ENCODE peak calls at places on chromosomes 16 and 17, in nine cellular contexts. T, F, H, I, A, Q, C, Y and J are unnamed samples.

GRCh38 chr17:82592289-82592683 is 56.0 kb downstream of the WDR45B start:
- DNase-seq in T (no peak), F (no peak), H (peak; percentile 50), I (peak; percentile 71), A (no peak), Q (no peak), C (no peak), Y (no peak), J (no peak)

GRCh38 chr16:12321363-12321762 is 344.8 kb downstream of the SNX29 start:
- DNase-seq in T (no peak), F (no peak), H (no peak), I (no peak), A (no peak), Q (no peak), C (no peak), Y (peak; percentile 94), J (no peak)

GRCh38 chr17:10447035-10447931 is 22.1 kb downstream of the MYH4 start:
- DNase-seq in T (no peak), F (no peak), H (peak; percentile 37), I (no peak), A (no peak), Q (no peak), C (no peak), Y (no peak), J (no peak)

GRCh38 chr17:82373731-82374625 is 2.4 kb downstream of the UTS2R start:
- DNase-seq in T (no peak), F (no peak), H (no peak), I (no peak), A (no peak), Q (no peak), C (no peak), Y (no peak), J (no peak)

GRCh38 chr16:11152205-11152604 is 103.8 kb downstream of the SOCS1 start:
- DNase-seq in T (no peak), F (no peak), H (no peak), I (no peak), A (no peak), Q (no peak), C (no peak), Y (peak; percentile 47), J (no peak)

GRCh38 chr16:67191410-67191994 is 453 bp upstream of the E2F4 start:
- DNase-seq in T (no peak), F (no peak), H (no peak), I (no peak), A (no peak), Q (no peak), C (no peak), Y (no peak), J (no peak)

GRCh38 chr16:1310832-1311200 is 1.4 kb downstream of the UBE2I start:
- DNase-seq in T (no peak), F (no peak), H (no peak), I (no peak), A (no peak), Q (no peak), C (no peak), Y (no peak), J (peak; percentile 22)

GRCh38 chr17:15121426-15121825 is 143.7 kb downstream of the PMP22 start:
- DNase-seq in T (peak; percentile 89), F (no peak), H (no peak), I (no peak), A (no peak), Q (no peak), C (no peak), Y (peak; percentile 73), J (no peak)

GRCh38 chr16:72950669-72951068 is 97.3 kb downstream of the ZFHX3 start:
- DNase-seq in T (no peak), F (no peak), H (no peak), I (no peak), A (no peak), Q (no peak), C (no peak), Y (no peak), J (no peak)

GRCh38 chr16:27737513-27737912 is 187.6 kb downstream of the KATNIP start:
- DNase-seq in T (no peak), F (no peak), H (no peak), I (no peak), A (no peak), Q (no peak), C (no peak), Y (no peak), J (no peak)

GRCh38 chr17:27323538-27324212 is 29.8 kb downstream of the WSB1 start:
- DNase-seq in T (peak; percentile 64), F (peak; percentile 66), H (peak; percentile 89), I (peak; percentile 41), A (peak; percentile 17), Q (peak; percentile 65), C (peak; percentile 81), Y (no peak), J (peak; percentile 94)

GRCh38 chr16:50509521-50510341 is 38.5 kb upstream of the NKD1 start:
- DNase-seq in T (no peak), F (peak; percentile 46), H (peak; percentile 20), I (no peak), A (peak; percentile 24), Q (peak; percentile 64), C (no peak), Y (peak; percentile 56), J (peak; percentile 8)

GRCh38 chr16:83060-83603 is 5.1 kb downstream of the MPG start:
- DNase-seq in T (no peak), F (no peak), H (no peak), I (no peak), A (no peak), Q (no peak), C (no peak), Y (no peak), J (no peak)

GRCh38 chr16:70467113-70467512 is 12.7 kb downstream of the FCSK start:
- DNase-seq in T (no peak), F (no peak), H (no peak), I (no peak), A (no peak), Q (no peak), C (no peak), Y (no peak), J (no peak)

GRCh38 chr17:49987681-49988441 is 7.2 kb downstream of the DLX3 start:
- DNase-seq in T (no peak), F (peak; percentile 69), H (no peak), I (peak; percentile 77), A (no peak), Q (peak; percentile 56), C (peak; percentile 71), Y (peak; percentile 90), J (peak; percentile 50)

GRCh38 chr16:57539072-57539796 is 2.9 kb upstream of the CCDC102A start:
- DNase-seq in T (no peak), F (no peak), H (no peak), I (no peak), A (no peak), Q (no peak), C (peak; percentile 41), Y (no peak), J (no peak)

GRCh38 chr16:87864331-87864989 is 4.8 kb downstream of the SLC7A5 start:
- DNase-seq in T (no peak), F (peak; percentile 39), H (no peak), I (no peak), A (no peak), Q (no peak), C (no peak), Y (no peak), J (peak; percentile 38)

GRCh38 chr16:88672776-88673175 is 9.9 kb upstream of the MVD start:
- DNase-seq in T (no peak), F (no peak), H (no peak), I (no peak), A (no peak), Q (no peak), C (no peak), Y (peak; percentile 40), J (no peak)

GRCh38 chr17:77668518-77668917 is 290.0 kb upstream of the TNRC6C start:
- DNase-seq in T (no peak), F (no peak), H (no peak), I (no peak), A (no peak), Q (no peak), C (no peak), Y (no peak), J (no peak)

GRCh38 chr17:19461139-19461538 is 50.1 kb downstream of the RNF112 start:
- DNase-seq in T (no peak), F (no peak), H (no peak), I (no peak), A (no peak), Q (no peak), C (no peak), Y (no peak), J (no peak)

GRCh38 chr17:39618956-39619785 is 7.6 kb upstream of the PPP1R1B start:
- DNase-seq in T (no peak), F (no peak), H (no peak), I (no peak), A (no peak), Q (no peak), C (no peak), Y (no peak), J (no peak)
- H3K4me3 ChIP-seq in T (peak overlapping the region; percentile 57), F (peak overlapping the region; percentile 76), H (peak overlapping the region; percentile 44), I (no peak overlapping the region), A (no peak overlapping the region), Q (peak overlapping the region; percentile 49), C (no peak overlapping the region), Y (peak overlapping the region; percentile 85), J (no peak overlapping the region)

GRCh38 chr17:40307001-40307690 is 1.8 kb upstream of the RARA start:
- DNase-seq in T (peak; percentile 67), F (no peak), H (no peak), I (no peak), A (no peak), Q (no peak), C (peak; percentile 73), Y (peak; percentile 87), J (peak; percentile 78)
- TF ChIP-seq CTCF in T (no peak), F (no peak), H (no peak), I (no peak), A (no peak), Q (no peak), C (no peak), Y (no peak), J (no peak)

DNA sequence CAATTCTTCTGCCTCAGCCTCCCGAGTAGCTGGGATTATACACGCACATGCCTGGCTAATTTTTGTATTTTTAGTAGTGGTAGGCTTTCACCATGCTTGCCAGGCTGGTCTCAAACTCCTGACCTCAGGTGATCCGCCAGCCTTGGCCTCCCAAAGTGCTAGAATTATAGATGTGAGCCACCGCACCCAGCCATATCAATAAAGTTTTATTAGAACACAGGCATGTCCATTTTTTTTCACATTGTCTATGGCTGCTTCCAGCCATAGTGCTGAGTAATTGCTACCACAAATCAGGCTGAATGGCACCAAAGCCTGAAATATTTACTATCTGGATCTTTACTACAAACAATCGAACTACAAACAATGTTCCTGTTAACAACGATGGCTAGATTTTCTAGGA is 114.4 kb upstream of the IRX6 start:
- DNase-seq in T (no peak), F (no peak), H (no peak), I (no peak), A (no peak), Q (no peak), C (no peak), Y (no peak), J (no peak)
- H3K4me3 ChIP-seq in T (no peak overlapping the region), F (no peak overlapping the region), H (no peak overlapping the region), I (no peak overlapping the region), A (no peak overlapping the region), Q (no peak overlapping the region), C (no peak overlapping the region), Y (no peak overlapping the region), J (no peak overlapping the region)

DNA sequence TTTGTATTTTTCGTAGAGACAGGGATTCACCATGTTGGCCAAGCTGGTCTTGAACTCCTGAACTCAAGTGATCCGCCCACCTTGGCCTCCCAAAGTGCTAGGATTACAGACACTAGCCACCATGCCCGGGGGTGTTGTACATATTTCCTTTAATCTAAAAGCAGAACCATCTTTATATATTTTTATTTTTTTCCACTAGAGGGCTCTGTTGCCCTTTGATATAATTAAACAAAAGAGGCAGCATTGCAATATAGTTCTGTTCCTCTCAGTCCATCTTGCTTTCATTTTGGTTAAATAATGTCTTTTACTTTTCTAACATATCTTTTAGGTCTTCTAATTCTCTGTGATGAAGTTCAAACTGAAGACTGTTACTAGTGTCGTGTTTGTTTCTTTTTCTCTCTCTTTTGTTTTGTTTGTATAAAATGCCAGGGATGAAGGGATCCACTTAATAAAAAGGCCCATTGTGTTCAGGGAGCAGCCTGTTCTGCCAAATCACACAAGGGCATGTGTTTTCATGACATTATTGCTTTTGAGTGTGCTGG is 23.4 kb downstream of the WWOX start:
- DNase-seq in T (peak; percentile 9), F (peak; percentile 72), H (no peak), I (peak; percentile 75), A (peak; percentile 10), Q (no peak), C (no peak), Y (peak; percentile 14), J (peak; percentile 70)
- TF ChIP-seq CTCF in T (no peak), F (peak; percentile 61), H (peak; percentile 67), I (peak; percentile 84), A (no peak), Q (peak; percentile 29), C (peak; percentile 30), Y (no peak), J (no peak)